ENCODE peak calls at places on chromosomes 11 and 22, in nine cellular contexts. T, M, K, S, Y, H, R, C and J are unnamed samples.

GRCh38 chr11:47056261-47056915 is 119.8 kb downstream of the CSTPP1 start:
- DNase-seq in T (peak), M (no peak), K (peak), S (peak), Y (peak), H (no peak), R (peak), C (no peak), J (no peak)

GRCh38 chr11:44629732-44630345 is 64.4 kb downstream of the CD82 start:
- DNase-seq in T (no peak), M (no peak), K (no peak), S (no peak), Y (no peak), H (no peak), R (no peak), C (peak), J (no peak)

GRCh38 chr11:90493379-90493778 is 270.5 kb upstream of the CHORDC1 start:
- DNase-seq in T (no peak), M (no peak), K (no peak), S (no peak), Y (no peak), H (no peak), R (no peak), C (no peak), J (no peak)

GRCh38 chr22:46090051-46090591 is 60.2 kb upstream of the PPARA start:
- DNase-seq in T (peak), M (no peak), K (no peak), S (no peak), Y (no peak), H (no peak), R (no peak), C (peak), J (no peak)

GRCh38 chr11:5992604-5993251 is 5.9 kb upstream of the OR52L1 start:
- DNase-seq in T (peak), M (no peak), K (peak), S (peak), Y (peak), H (no peak), R (peak), C (no peak), J (peak)

GRCh38 chr11:69896250-69896649 is 77.0 kb upstream of the FGF3 start:
- DNase-seq in T (no peak), M (no peak), K (no peak), S (no peak), Y (peak), H (no peak), R (peak), C (no peak), J (no peak)

GRCh38 chr11:67670316-67671210 is 3.9 kb downstream of the ALDH3B2 start:
- DNase-seq in T (no peak), M (no peak), K (no peak), S (no peak), Y (no peak), H (no peak), R (no peak), C (no peak), J (no peak)

GRCh38 chr11:67292671-67293070 is 3.6 kb downstream of the ANKRD13D start:
- DNase-seq in T (no peak), M (no peak), K (no peak), S (no peak), Y (peak), H (no peak), R (no peak), C (no peak), J (no peak)

GRCh38 chr11:118820412-118821357 is 29.7 kb upstream of the DDX6 start:
- DNase-seq in T (peak), M (no peak), K (peak), S (peak), Y (peak), H (no peak), R (peak), C (no peak), J (peak)

GRCh38 chr22:22753526-22754267 is 109.3 kb downstream of the GGTLC2 start:
- DNase-seq in T (peak), M (peak), K (peak), S (peak), Y (peak), H (peak), R (no peak), C (no peak), J (peak)

GRCh38 chr22:50544746-50545253 is 899 bp upstream of the KLHDC7B start:
- DNase-seq in T (peak), M (no peak), K (peak), S (peak), Y (no peak), H (no peak), R (no peak), C (no peak), J (no peak)

GRCh38 chr11:12229450-12230229 is 119.2 kb downstream of the MICAL2 start:
- DNase-seq in T (no peak), M (no peak), K (no peak), S (no peak), Y (no peak), H (no peak), R (no peak), C (no peak), J (no peak)

GRCh38 chr22:25013634-25014033 is 61.1 kb downstream of the KIAA1671 start:
- DNase-seq in T (peak), M (no peak), K (no peak), S (peak), Y (peak), H (no peak), R (no peak), C (no peak), J (peak)

GRCh38 chr11:35629914-35630313 is 11.7 kb downstream of the FJX1 start:
- DNase-seq in T (peak), M (no peak), K (no peak), S (peak), Y (peak), H (no peak), R (peak), C (no peak), J (peak)

GRCh38 chr22:27990451-27990840 is 71.4 kb upstream of the PITPNB start:
- DNase-seq in T (no peak), M (no peak), K (no peak), S (no peak), Y (no peak), H (no peak), R (no peak), C (peak), J (no peak)

GRCh38 chr11:120883404-120884135 is 140.3 kb upstream of the TBCEL start:
- DNase-seq in T (peak), M (no peak), K (no peak), S (peak), Y (peak), H (no peak), R (peak), C (no peak), J (no peak)

GRCh38 chr11:46737699-46738098 is 18.7 kb downstream of the F2 start:
- DNase-seq in T (no peak), M (no peak), K (no peak), S (no peak), Y (no peak), H (no peak), R (no peak), C (peak), J (no peak)

GRCh38 chr11:107453594-107454286 is 3.9 kb downstream of the CWF19L2 start:
- DNase-seq in T (no peak), M (no peak), K (no peak), S (no peak), Y (no peak), H (no peak), R (no peak), C (no peak), J (no peak)